ENCODE peak calls at places on chromosome 1, in six cellular contexts. One of them, this sample, is unnamed. For H3K4me1 and H3K27me3, the result is how much of the 10 kb centered on the place peaks cover.

GRCh38 chr1:56190975-56191768 is 388.2 kb downstream of the PLPP3 start:
- DNase-seq in GM23338: no peak
- DNase-seq in fibroblast of lung: peak
- DNase-seq in adrenal gland: no peak
- DNase-seq in transverse colon: no peak
- DNase-seq in PC-9: no peak
- DNase-seq in this sample: no peak

GRCh38 chr1:228207381-228207810 is 448 bp upstream of the OBSCN start:
- DNase-seq in PC-9: no peak
- DNase-seq in adrenal gland: no peak
- DNase-seq in fibroblast of lung: no peak
- DNase-seq in GM23338: no peak
- DNase-seq in transverse colon: no peak
- DNase-seq in this sample: no peak

GRCh38 chr1:8047112-8047511 is 21.0 kb upstream of the ERRFI1 start:
- DNase-seq in fibroblast of lung: peak
- DNase-seq in GM23338: no peak
- DNase-seq in transverse colon: no peak
- DNase-seq in adrenal gland: peak
- DNase-seq in PC-9: no peak
- DNase-seq in this sample: no peak

GRCh38 chr1:152141971-152142584 is 16.9 kb downstream of the RPTN start:
- DNase-seq in adrenal gland: peak
- DNase-seq in transverse colon: peak
- DNase-seq in fibroblast of lung: peak
- DNase-seq in PC-9: peak
- DNase-seq in GM23338: peak
- DNase-seq in this sample: peak

GRCh38 chr1:218299416-218299815 is 14.3 kb downstream of the RRP15 start:
- DNase-seq in PC-9: no peak
- DNase-seq in fibroblast of lung: peak
- DNase-seq in adrenal gland: no peak
- DNase-seq in transverse colon: no peak
- DNase-seq in GM23338: peak
- DNase-seq in this sample: no peak

GRCh38 chr1:235650341-235651169 is 971 bp upstream of the GNG4 start:
- DNase-seq in adrenal gland: no peak
- DNase-seq in transverse colon: peak
- DNase-seq in fibroblast of lung: peak
- DNase-seq in PC-9: no peak
- DNase-seq in GM23338: peak
- DNase-seq in this sample: no peak

GRCh38 chr1:243345205-243345604 is 89.4 kb downstream of the SDCCAG8 start:
- DNase-seq in adrenal gland: no peak
- DNase-seq in PC-9: no peak
- DNase-seq in fibroblast of lung: peak
- DNase-seq in GM23338: no peak
- DNase-seq in transverse colon: no peak
- DNase-seq in this sample: no peak

GRCh38 chr1:56985857-56986256 is 20.0 kb upstream of the C8B start:
- DNase-seq in GM23338: no peak
- DNase-seq in PC-9: no peak
- DNase-seq in adrenal gland: no peak
- DNase-seq in transverse colon: no peak
- DNase-seq in fibroblast of lung: no peak
- DNase-seq in this sample: no peak

GRCh38 chr1:245961137-245961540 is 545.9 kb downstream of the SMYD3 start:
- DNase-seq in GM23338: no peak
- DNase-seq in adrenal gland: no peak
- DNase-seq in fibroblast of lung: peak
- DNase-seq in PC-9: no peak
- DNase-seq in transverse colon: no peak
- DNase-seq in this sample: no peak

GRCh38 chr1:54614024-54614423 is 9.3 kb downstream of the FAM151A start:
- DNase-seq in adrenal gland: no peak
- DNase-seq in transverse colon: peak
- DNase-seq in fibroblast of lung: no peak
- DNase-seq in PC-9: no peak
- DNase-seq in GM23338: no peak
- DNase-seq in this sample: no peak

GRCh38 chr1:232046531-232047283 is 420.1 kb downstream of the DISC1 start:
- DNase-seq in adrenal gland: no peak
- DNase-seq in fibroblast of lung: no peak
- DNase-seq in transverse colon: no peak
- DNase-seq in PC-9: no peak
- DNase-seq in GM23338: no peak
- DNase-seq in this sample: no peak

GRCh38 chr1:109539676-109540075 is at the start of gene GPR61:
- DNase-seq in fibroblast of lung: no peak
- DNase-seq in PC-9: no peak
- DNase-seq in adrenal gland: no peak
- DNase-seq in transverse colon: no peak
- DNase-seq in GM23338: peak
- DNase-seq in this sample: peak

GRCh38 chr1:219416598-219417238 is 196.2 kb downstream of the ZC3H11B start:
- DNase-seq in transverse colon: peak
- DNase-seq in adrenal gland: peak
- DNase-seq in fibroblast of lung: peak
- DNase-seq in GM23338: peak
- DNase-seq in PC-9: peak
- DNase-seq in this sample: peak

GRCh38 chr1:207873055-207873890 is 37.7 kb downstream of the CD34 start:
- DNase-seq in adrenal gland: peak
- DNase-seq in GM23338: no peak
- DNase-seq in fibroblast of lung: no peak
- DNase-seq in transverse colon: no peak
- DNase-seq in PC-9: no peak
- DNase-seq in this sample: no peak

GRCh38 chr1:100387209-100387608 is 34.9 kb downstream of the CDC14A start:
- DNase-seq in adrenal gland: no peak
- DNase-seq in PC-9: no peak
- DNase-seq in transverse colon: no peak
- DNase-seq in fibroblast of lung: peak
- DNase-seq in GM23338: peak
- DNase-seq in this sample: peak

GRCh38 chr1:171434717-171435346 is 50.5 kb upstream of the PRRC2C start:
- DNase-seq in GM23338: no peak
- DNase-seq in transverse colon: no peak
- DNase-seq in PC-9: no peak
- DNase-seq in fibroblast of lung: peak
- DNase-seq in adrenal gland: peak
- DNase-seq in this sample: no peak

GRCh38 chr1:3483801-3484444 is 29.5 kb downstream of the ARHGEF16 start:
- DNase-seq in PC-9: no peak
- DNase-seq in transverse colon: peak
- DNase-seq in GM23338: peak
- DNase-seq in adrenal gland: peak
- DNase-seq in fibroblast of lung: no peak
- DNase-seq in this sample: peak

GRCh38 chr1:195714248-195714647 is 894.0 kb downstream of the KCNT2 start:
- DNase-seq in fibroblast of lung: peak
- DNase-seq in GM23338: no peak
- DNase-seq in adrenal gland: no peak
- DNase-seq in transverse colon: no peak
- DNase-seq in PC-9: no peak
- DNase-seq in this sample: no peak

GRCh38 chr1:219279017-219279770 is 105.5 kb downstream of the LYPLAL1 start:
- DNase-seq in fibroblast of lung: no peak
- DNase-seq in GM23338: no peak
- DNase-seq in adrenal gland: no peak
- DNase-seq in PC-9: no peak
- DNase-seq in transverse colon: no peak
- DNase-seq in this sample: no peak

GRCh38 chr1:153776352-153776751 is 1.1 kb downstream of the SLC27A3 start:
- DNase-seq in adrenal gland: no peak
- DNase-seq in GM23338: no peak
- DNase-seq in transverse colon: no peak
- DNase-seq in fibroblast of lung: no peak
- DNase-seq in PC-9: no peak
- DNase-seq in this sample: peak

GRCh38 chr1:153773004-153773921 is 1.9 kb upstream of the SLC27A3 start:
- DNase-seq in PC-9: no peak
- DNase-seq in fibroblast of lung: no peak
- DNase-seq in transverse colon: no peak
- DNase-seq in adrenal gland: no peak
- DNase-seq in GM23338: no peak
- DNase-seq in this sample: no peak

GRCh38 chr1:153774036-153774435 is 1.2 kb upstream of the SLC27A3 start:
- DNase-seq in adrenal gland: no peak
- DNase-seq in GM23338: no peak
- DNase-seq in fibroblast of lung: no peak
- DNase-seq in PC-9: no peak
- DNase-seq in transverse colon: no peak
- DNase-seq in this sample: no peak

GRCh38 chr1:153775432-153776311 is 465 bp downstream of the SLC27A3 start:
- DNase-seq in PC-9: peak
- DNase-seq in GM23338: peak
- DNase-seq in transverse colon: peak
- DNase-seq in adrenal gland: no peak
- DNase-seq in fibroblast of lung: peak
- DNase-seq in this sample: peak

GRCh38 chr1:153774780-153775431 is at the start of gene SLC27A3:
- DNase-seq in fibroblast of lung: peak
- DNase-seq in PC-9: peak
- DNase-seq in transverse colon: peak
- DNase-seq in adrenal gland: peak
- DNase-seq in GM23338: peak
- DNase-seq in this sample: peak
- H3K4me1 ChIP-seq in fibroblast of lung: under half
- H3K4me1 ChIP-seq in PC-9: under half
- H3K4me1 ChIP-seq in transverse colon: under half
- H3K4me1 ChIP-seq in adrenal gland: under half
- H3K4me1 ChIP-seq in GM23338: under half
- H3K4me1 ChIP-seq in this sample: under half

DNA sequence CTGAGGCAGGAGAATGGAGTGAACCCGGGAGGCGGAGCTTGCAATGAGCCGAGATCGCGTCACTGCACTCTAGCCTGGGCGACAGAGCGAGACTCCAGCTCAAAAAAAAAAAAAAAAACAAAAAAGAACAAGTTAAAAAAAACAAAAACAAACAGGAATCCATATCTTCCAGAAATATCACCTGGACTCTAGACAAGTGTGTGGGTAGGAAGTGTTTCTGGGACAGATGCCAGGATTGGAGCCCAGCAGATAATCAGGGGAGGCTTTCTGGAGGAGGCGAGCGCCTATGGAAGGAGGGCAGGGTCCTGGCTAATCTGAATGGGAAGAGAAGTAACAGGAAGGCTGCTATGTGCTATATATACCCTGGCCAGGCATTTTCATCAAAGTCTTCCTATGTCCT is 43.6 kb upstream of the SYNC start:
- DNase-seq in GM23338: no peak
- DNase-seq in PC-9: no peak
- DNase-seq in transverse colon: no peak
- DNase-seq in adrenal gland: peak
- DNase-seq in fibroblast of lung: no peak
- DNase-seq in this sample: peak
- H3K27ac ChIP-seq in GM23338: no peak
- H3K27ac ChIP-seq in PC-9: no peak
- H3K27ac ChIP-seq in transverse colon: no peak
- H3K27ac ChIP-seq in adrenal gland: peak
- H3K27ac ChIP-seq in fibroblast of lung: no peak
- H3K27ac ChIP-seq in this sample: peak

DNA sequence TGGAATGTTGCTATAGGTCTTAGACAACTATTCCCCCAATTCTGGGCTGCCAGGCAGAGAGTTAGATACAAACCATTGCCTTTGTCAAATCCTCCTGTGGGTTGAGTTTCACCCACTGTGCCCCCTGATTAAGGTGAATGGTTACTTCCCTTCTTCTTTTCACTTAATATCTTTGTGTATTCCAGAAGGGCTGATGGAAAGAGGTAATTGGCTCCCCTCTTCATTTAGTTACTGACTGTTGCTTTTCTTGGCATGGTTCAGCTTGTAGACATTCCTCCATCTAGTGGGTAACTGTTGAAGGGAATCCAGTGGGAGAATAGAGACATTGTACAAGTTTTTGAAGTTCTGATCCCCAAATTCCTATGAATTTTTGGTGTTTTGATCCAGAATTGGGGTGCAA is 43.8 kb upstream of the MACF1 start:
- DNase-seq in GM23338: no peak
- DNase-seq in fibroblast of lung: no peak
- DNase-seq in transverse colon: no peak
- DNase-seq in adrenal gland: no peak
- DNase-seq in PC-9: no peak
- DNase-seq in this sample: no peak
- H3K27me3 ChIP-seq in GM23338: under half
- H3K27me3 ChIP-seq in fibroblast of lung: under half
- H3K27me3 ChIP-seq in transverse colon: under half
- H3K27me3 ChIP-seq in adrenal gland: under half
- H3K27me3 ChIP-seq in PC-9: under half
- H3K27me3 ChIP-seq in this sample: under half

GRCh38 chr1:40978886-40979240 is 633 bp upstream of the CTPS1 start:
- DNase-seq in adrenal gland: peak
- DNase-seq in transverse colon: no peak
- DNase-seq in GM23338: peak
- DNase-seq in fibroblast of lung: no peak
- DNase-seq in PC-9: no peak
- DNase-seq in this sample: no peak

GRCh38 chr1:40981702-40982448 is 2.4 kb downstream of the CTPS1 start:
- DNase-seq in GM23338: peak
- DNase-seq in transverse colon: no peak
- DNase-seq in adrenal gland: no peak
- DNase-seq in PC-9: no peak
- DNase-seq in fibroblast of lung: peak
- DNase-seq in this sample: no peak

GRCh38 chr1:40980068-40980452 is 564 bp downstream of the CTPS1 start:
- DNase-seq in GM23338: no peak
- DNase-seq in transverse colon: no peak
- DNase-seq in fibroblast of lung: no peak
- DNase-seq in PC-9: no peak
- DNase-seq in adrenal gland: no peak
- DNase-seq in this sample: no peak

GRCh38 chr1:40979241-40980067 is at the start of gene CTPS1:
- DNase-seq in adrenal gland: peak
- DNase-seq in transverse colon: peak
- DNase-seq in fibroblast of lung: peak
- DNase-seq in PC-9: peak
- DNase-seq in GM23338: peak
- DNase-seq in this sample: peak

DNA sequence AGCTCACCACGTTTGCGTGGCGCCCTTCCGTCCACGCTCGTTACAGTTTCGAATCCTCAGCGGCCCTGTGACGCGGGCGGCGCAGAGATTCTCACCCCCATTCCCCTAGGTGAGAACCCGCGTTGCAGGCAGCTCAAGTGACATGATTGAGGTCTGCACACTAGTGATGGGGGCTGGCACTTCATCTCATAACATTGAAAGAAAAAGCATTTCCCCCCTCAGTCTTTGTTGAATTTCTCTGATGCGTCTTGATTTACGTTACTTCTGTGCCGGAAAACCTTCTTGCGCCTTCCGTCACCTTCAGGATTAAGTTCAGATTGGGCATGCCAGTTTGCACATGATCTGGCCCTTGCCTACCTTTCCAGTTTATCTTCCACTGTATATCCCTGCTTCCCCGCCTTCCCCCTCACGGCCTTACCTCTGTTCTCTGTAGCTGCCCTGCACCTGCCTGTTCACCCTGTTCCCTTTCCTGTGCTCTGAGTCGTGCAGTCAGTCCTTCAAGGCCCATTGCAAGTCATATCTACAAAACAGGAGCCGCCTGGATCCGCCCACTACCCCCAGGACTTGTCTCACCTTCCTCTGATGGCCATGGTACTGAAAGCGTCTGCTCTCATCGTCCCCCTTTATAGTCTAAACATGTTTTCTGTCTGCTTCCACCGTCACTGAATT is 1.1 kb downstream of the CTPS1 start:
- DNase-seq in PC-9: peak
- DNase-seq in transverse colon: peak
- DNase-seq in GM23338: peak
- DNase-seq in adrenal gland: no peak
- DNase-seq in fibroblast of lung: no peak
- DNase-seq in this sample: no peak
- H3K4me1 ChIP-seq in PC-9: under half
- H3K4me1 ChIP-seq in transverse colon: under half
- H3K4me1 ChIP-seq in GM23338: under half
- H3K4me1 ChIP-seq in adrenal gland: under half
- H3K4me1 ChIP-seq in fibroblast of lung: under half
- H3K4me1 ChIP-seq in this sample: under half

This sample was measured in thyroid gland.